ENCODE peak calls at places on chromosomes 3 and 15, in ten cellular contexts. D is NCI-H2029, G is HEK293T, L is HS-5, T is fibroblast of pulmonary artery, J is progenitor cell of endocrine pancreas, U is NCI-H1417, S is GM04504, R is brain microvascular endothelial cell, P is renal cortical epithelial cell. Q is an unnamed sample.

GRCh38 chr3:45841380-45841700 is 579 bp downstream of the LZTFL1 start:
- DNase-seq in D (no peak), G (peak), L (no peak), T (peak), J (no peak), U (no peak), S (no peak), R (peak), P (peak), Q (peak)

GRCh38 chr3:190912736-190913135 is 50.2 kb upstream of the GMNC start:
- DNase-seq in D (no peak), G (no peak), L (no peak), T (no peak), J (no peak), U (no peak), S (no peak), R (no peak), P (no peak), Q (no peak)

GRCh38 chr3:150419076-150419868 is 11.2 kb downstream of the TSC22D2 start:
- DNase-seq in D (no peak), G (no peak), L (no peak), T (no peak), J (no peak), U (no peak), S (no peak), R (no peak), P (peak), Q (no peak)

GRCh38 chr3:38003817-38004414 is 13.3 kb downstream of the VILL start:
- DNase-seq in D (no peak), G (no peak), L (no peak), T (no peak), J (no peak), U (no peak), S (no peak), R (no peak), P (no peak), Q (no peak)

GRCh38 chr3:194276768-194277546 is 74.2 kb downstream of the CPN2 start:
- DNase-seq in D (peak), G (no peak), L (no peak), T (peak), J (no peak), U (no peak), S (no peak), R (no peak), P (no peak), Q (no peak)

GRCh38 chr3:55165278-55165677 is 237.4 kb upstream of the LRTM1 start:
- DNase-seq in D (no peak), G (no peak), L (no peak), T (no peak), J (no peak), U (no peak), S (peak), R (no peak), P (no peak), Q (no peak)

GRCh38 chr3:48989796-48990635 is at the start of gene P4HTM:
- DNase-seq in D (peak), G (no peak), L (peak), T (peak), J (peak), U (peak), S (peak), R (peak), P (peak), Q (peak)

GRCh38 chr15:64857421-64857820 is 15.7 kb downstream of the PLEKHO2 start:
- DNase-seq in D (no peak), G (no peak), L (no peak), T (peak), J (no peak), U (no peak), S (peak), R (peak), P (peak), Q (no peak)

GRCh38 chr3:42271786-42272185 is 5.8 kb upstream of the CCK start:
- DNase-seq in D (no peak), G (no peak), L (no peak), T (no peak), J (no peak), U (no peak), S (no peak), R (no peak), P (no peak), Q (no peak)

GRCh38 chr3:94101860-94102259 is 39.0 kb downstream of the NSUN3 start:
- DNase-seq in D (no peak), G (no peak), L (no peak), T (peak), J (no peak), U (no peak), S (no peak), R (no peak), P (peak), Q (no peak)

GRCh38 chr3:140007946-140008692 is 73.1 kb downstream of the CLSTN2 start:
- DNase-seq in D (no peak), G (no peak), L (no peak), T (no peak), J (no peak), U (no peak), S (no peak), R (no peak), P (no peak), Q (no peak)

GRCh38 chr15:63599401-63600000 is 2.3 kb downstream of the FBXL22 start:
- DNase-seq in D (peak), G (no peak), L (no peak), T (peak), J (no peak), U (no peak), S (no peak), R (no peak), P (peak), Q (peak)

GRCh38 chr15:63473999-63474809 is 30.2 kb upstream of the USP3 start:
- DNase-seq in D (no peak), G (no peak), L (no peak), T (peak), J (no peak), U (peak), S (no peak), R (peak), P (peak), Q (peak)

GRCh38 chr3:98797905-98798304 is 34.8 kb downstream of the ST3GAL6 start:
- DNase-seq in D (no peak), G (no peak), L (no peak), T (no peak), J (no peak), U (no peak), S (no peak), R (no peak), P (no peak), Q (no peak)

GRCh38 chr15:80343610-80344009 is 60.6 kb upstream of the ARNT2 start:
- DNase-seq in D (no peak), G (no peak), L (no peak), T (peak), J (no peak), U (no peak), S (no peak), R (no peak), P (no peak), Q (no peak)

GRCh38 chr15:31869640-31870335 is 160.5 kb upstream of the CHRNA7 start:
- DNase-seq in D (no peak), G (no peak), L (no peak), T (no peak), J (no peak), U (peak), S (no peak), R (no peak), P (no peak), Q (no peak)

GRCh38 chr3:190016966-190017365 is 103.7 kb downstream of the P3H2 start:
- DNase-seq in D (no peak), G (no peak), L (no peak), T (no peak), J (no peak), U (no peak), S (no peak), R (no peak), P (no peak), Q (no peak)

GRCh38 chr15:75732809-75733451 is 20.3 kb upstream of the CSPG4 start:
- DNase-seq in D (no peak), G (peak), L (no peak), T (peak), J (peak), U (peak), S (no peak), R (peak), P (peak), Q (peak)

GRCh38 chr3:120472121-120472844 is 21.5 kb upstream of the FSTL1 start:
- DNase-seq in D (no peak), G (no peak), L (no peak), T (no peak), J (no peak), U (no peak), S (no peak), R (peak), P (no peak), Q (no peak)

GRCh38 chr15:50879016-50879415 is 29.5 kb upstream of the AP4E1 start:
- DNase-seq in D (no peak), G (no peak), L (no peak), T (no peak), J (no peak), U (no peak), S (no peak), R (no peak), P (no peak), Q (no peak)

GRCh38 chr3:14319654-14320182 is 82.7 kb upstream of the SLC6A6 start:
- DNase-seq in D (peak), G (peak), L (peak), T (peak), J (no peak), U (no peak), S (no peak), R (peak), P (peak), Q (peak)

GRCh38 chr15:83837946-83838571 is 184.1 kb downstream of the ADAMTSL3 start:
- DNase-seq in D (no peak), G (peak), L (no peak), T (peak), J (peak), U (no peak), S (no peak), R (peak), P (peak), Q (peak)

GRCh38 chr3:47440131-47440530 is 35.6 kb downstream of the SCAP start:
- DNase-seq in D (no peak), G (no peak), L (no peak), T (peak), J (no peak), U (no peak), S (no peak), R (no peak), P (peak), Q (no peak)

GRCh38 chr3:72446406-72447058 is 401.7 kb downstream of the SHQ1 start:
- DNase-seq in D (no peak), G (peak), L (no peak), T (peak), J (no peak), U (peak), S (no peak), R (no peak), P (peak), Q (peak)

GRCh38 chr3:157274644-157275137 is 114.7 kb upstream of the CCNL1 start:
- DNase-seq in D (no peak), G (no peak), L (no peak), T (peak), J (no peak), U (no peak), S (peak), R (no peak), P (no peak), Q (no peak)

GRCh38 chr15:51336011-51336410 is 2.4 kb downstream of the CYP19A1 start:
- DNase-seq in D (no peak), G (no peak), L (no peak), T (peak), J (no peak), U (no peak), S (no peak), R (no peak), P (no peak), Q (no peak)

GRCh38 chr3:133468251-133468721 is 68.4 kb downstream of the BFSP2 start:
- DNase-seq in D (no peak), G (no peak), L (no peak), T (no peak), J (no peak), U (no peak), S (no peak), R (peak), P (no peak), Q (no peak)

Q was measured in KBM-7.